ENCODE peak calls at places on chromosomes 16 and 17, in six cellular contexts. One of them, this sample, is unnamed.

GRCh38 chr17:66351053-66351452 is 48.6 kb downstream of the PRKCA start:
- DNase-seq in A549: no peak
- DNase-seq in HepG2: no peak
- DNase-seq in GM12878: no peak
- DNase-seq in K562: no peak
- DNase-seq in endothelial cell of umbilical vein: no peak
- DNase-seq in this sample: no peak

GRCh38 chr16:13936596-13937081 is 16.7 kb downstream of the ERCC4 start:
- DNase-seq in A549: peak
- DNase-seq in K562: no peak
- DNase-seq in GM12878: no peak
- DNase-seq in endothelial cell of umbilical vein: no peak
- DNase-seq in HepG2: peak
- DNase-seq in this sample: peak

GRCh38 chr17:41537990-41538389 is 9.9 kb upstream of the KRT19 start:
- DNase-seq in HepG2: no peak
- DNase-seq in GM12878: no peak
- DNase-seq in A549: no peak
- DNase-seq in K562: no peak
- DNase-seq in endothelial cell of umbilical vein: no peak
- DNase-seq in this sample: no peak

GRCh38 chr17:76868669-76869208 is 535 bp downstream of the MGAT5B start:
- DNase-seq in K562: peak
- DNase-seq in GM12878: no peak
- DNase-seq in HepG2: no peak
- DNase-seq in A549: peak
- DNase-seq in endothelial cell of umbilical vein: no peak
- DNase-seq in this sample: no peak

GRCh38 chr16:2970563-2970962 is 1.4 kb downstream of the PAQR4 start:
- DNase-seq in A549: no peak
- DNase-seq in GM12878: no peak
- DNase-seq in K562: no peak
- DNase-seq in endothelial cell of umbilical vein: no peak
- DNase-seq in HepG2: no peak
- DNase-seq in this sample: peak

GRCh38 chr17:45813051-45813731 is 29.1 kb downstream of the CRHR1 start:
- DNase-seq in endothelial cell of umbilical vein: no peak
- DNase-seq in A549: no peak
- DNase-seq in GM12878: no peak
- DNase-seq in HepG2: no peak
- DNase-seq in K562: peak
- DNase-seq in this sample: no peak

GRCh38 chr16:12313902-12314621 is 337.5 kb downstream of the SNX29 start:
- DNase-seq in endothelial cell of umbilical vein: no peak
- DNase-seq in A549: no peak
- DNase-seq in GM12878: no peak
- DNase-seq in K562: no peak
- DNase-seq in HepG2: peak
- DNase-seq in this sample: no peak

GRCh38 chr17:9557356-9557755 is 18.3 kb downstream of the STX8 start:
- DNase-seq in A549: no peak
- DNase-seq in GM12878: no peak
- DNase-seq in HepG2: peak
- DNase-seq in endothelial cell of umbilical vein: no peak
- DNase-seq in K562: no peak
- DNase-seq in this sample: no peak

GRCh38 chr16:19879241-19879792 is 5.3 kb downstream of the GPRC5B start:
- DNase-seq in GM12878: no peak
- DNase-seq in HepG2: peak
- DNase-seq in K562: no peak
- DNase-seq in endothelial cell of umbilical vein: no peak
- DNase-seq in A549: no peak
- DNase-seq in this sample: no peak

GRCh38 chr17:3683054-3683511 is 12.9 kb downstream of the P2RX5 start:
- DNase-seq in K562: peak
- DNase-seq in endothelial cell of umbilical vein: peak
- DNase-seq in HepG2: peak
- DNase-seq in A549: peak
- DNase-seq in GM12878: peak
- DNase-seq in this sample: peak
- TF ChIP-seq POLR2A in K562: no peak
- TF ChIP-seq POLR2A in endothelial cell of umbilical vein: no peak
- TF ChIP-seq POLR2A in HepG2: no peak
- TF ChIP-seq POLR2A in A549: no peak
- TF ChIP-seq POLR2A in GM12878: peak
- TF ChIP-seq POLR2A in this sample: no peak

GRCh38 chr17:19897901-19898300 is 30.2 kb upstream of the ULK2 start:
- DNase-seq in A549: no peak
- DNase-seq in K562: no peak
- DNase-seq in HepG2: no peak
- DNase-seq in endothelial cell of umbilical vein: peak
- DNase-seq in GM12878: no peak
- DNase-seq in this sample: no peak

GRCh38 chr17:19900809-19901208 is 33.1 kb upstream of the ULK2 start:
- DNase-seq in HepG2: no peak
- DNase-seq in GM12878: no peak
- DNase-seq in endothelial cell of umbilical vein: no peak
- DNase-seq in A549: no peak
- DNase-seq in K562: no peak
- DNase-seq in this sample: no peak

GRCh38 chr17:19897108-19897854 is 29.5 kb upstream of the ULK2 start:
- DNase-seq in endothelial cell of umbilical vein: no peak
- DNase-seq in A549: no peak
- DNase-seq in K562: no peak
- DNase-seq in HepG2: no peak
- DNase-seq in GM12878: no peak
- DNase-seq in this sample: no peak
- TF ChIP-seq MYC in endothelial cell of umbilical vein: no peak
- TF ChIP-seq MYC in A549: no peak
- TF ChIP-seq MYC in K562: no peak
- TF ChIP-seq MYC in HepG2: no peak
- TF ChIP-seq MYC in GM12878: no peak
- TF ChIP-seq MYC in this sample: no peak

DNA sequence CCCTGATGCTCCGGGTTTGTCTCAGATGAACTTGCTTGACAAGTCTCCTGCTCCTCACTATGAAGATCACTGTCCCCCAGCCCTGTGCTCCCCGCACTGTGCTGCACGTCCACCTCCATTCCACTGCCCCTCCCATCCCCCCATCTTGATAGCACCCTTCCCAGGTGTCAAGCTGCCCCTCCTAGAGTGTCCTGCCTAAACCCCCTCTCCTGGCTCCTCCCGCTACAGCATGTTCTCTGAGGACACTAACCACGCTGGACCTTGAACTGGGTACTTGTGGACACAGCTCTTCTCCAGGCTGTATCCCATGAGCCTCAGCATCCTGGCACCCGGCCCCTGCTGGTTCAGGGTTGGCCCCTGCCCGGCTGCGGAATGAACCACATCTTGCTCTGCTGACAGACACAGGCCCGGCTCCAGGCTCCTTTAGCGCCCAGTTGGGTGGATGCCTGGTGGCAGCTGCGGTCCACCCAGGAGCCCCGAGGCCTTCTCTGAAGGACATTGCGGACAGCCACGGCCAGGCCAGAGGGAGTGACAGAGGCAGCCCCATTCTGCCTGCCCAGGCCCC is 18.5 kb downstream of the DEXI start:
- DNase-seq in endothelial cell of umbilical vein: no peak
- DNase-seq in A549: no peak
- DNase-seq in HepG2: peak
- DNase-seq in K562: no peak
- DNase-seq in GM12878: no peak
- DNase-seq in this sample: no peak
- TF ChIP-seq POLR2A in endothelial cell of umbilical vein: no peak
- TF ChIP-seq POLR2A in A549: no peak
- TF ChIP-seq POLR2A in HepG2: peak
- TF ChIP-seq POLR2A in K562: no peak
- TF ChIP-seq POLR2A in GM12878: no peak
- TF ChIP-seq POLR2A in this sample: no peak

GRCh38 chr17:81518785-81519283 is 6.2 kb upstream of the ACTG1 start:
- DNase-seq in K562: peak
- DNase-seq in GM12878: no peak
- DNase-seq in HepG2: no peak
- DNase-seq in A549: peak
- DNase-seq in endothelial cell of umbilical vein: no peak
- DNase-seq in this sample: no peak
- TF ChIP-seq MYC in K562: no peak
- TF ChIP-seq MYC in GM12878: no peak
- TF ChIP-seq MYC in HepG2: no peak
- TF ChIP-seq MYC in A549: no peak
- TF ChIP-seq MYC in endothelial cell of umbilical vein: no peak
- TF ChIP-seq MYC in this sample: no peak

DNA sequence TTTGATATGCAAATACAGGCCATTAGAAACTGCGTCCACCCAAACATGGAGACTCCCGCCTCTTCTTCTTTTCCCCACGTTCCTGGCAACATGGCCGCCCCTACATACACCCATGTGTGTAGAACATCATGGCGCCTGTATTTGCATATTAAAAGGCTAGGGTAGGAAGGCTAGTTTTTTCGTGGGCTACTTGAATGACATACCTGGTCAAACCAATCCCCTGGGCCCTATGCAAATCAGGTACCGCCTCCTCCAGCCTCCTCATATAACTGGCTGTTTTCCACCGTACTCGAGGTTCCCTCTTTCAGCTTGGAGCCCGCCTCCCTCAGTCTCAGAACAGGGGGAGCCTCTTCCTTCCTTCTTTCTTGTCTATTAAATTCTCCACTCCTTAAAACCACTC is 840 bp upstream of the CD300LB start:
- DNase-seq in HepG2: no peak
- DNase-seq in GM12878: no peak
- DNase-seq in endothelial cell of umbilical vein: no peak
- DNase-seq in K562: no peak
- DNase-seq in A549: no peak
- DNase-seq in this sample: peak
- TF ChIP-seq POLR2A in HepG2: no peak
- TF ChIP-seq POLR2A in GM12878: no peak
- TF ChIP-seq POLR2A in endothelial cell of umbilical vein: no peak
- TF ChIP-seq POLR2A in K562: no peak
- TF ChIP-seq POLR2A in A549: no peak
- TF ChIP-seq POLR2A in this sample: peak